ENCODE peak calls at places on chromosomes 16 and 17, in seven cellular contexts. L is tibial nerve, N is kidney, F is fibroblast of the aortic adventitia, D is fibroblast of villous mesenchyme, V is NB4, M is AG10803. I is an unnamed sample.

GRCh38 chr17:73586921-73587680 is 57.1 kb downstream of the SDK2 start:
- DNase-seq in N (no peak), D (no peak), V (peak; percentile 35), L (no peak), M (no peak), F (no peak), I (peak; percentile 60)

GRCh38 chr16:70714526-70715112 is 28.8 kb upstream of the MTSS2 start:
- DNase-seq in M (no peak), N (no peak), V (no peak), D (no peak), F (no peak), L (no peak), I (no peak)

GRCh38 chr17:22268214-22268911 is 576.0 kb downstream of the KCNJ18 start:
- DNase-seq in N (no peak), F (no peak), L (no peak), D (no peak), V (no peak), M (no peak), I (no peak)

GRCh38 chr17:74037320-74037719 is 166.2 kb upstream of the RPL38 start:
- DNase-seq in N (no peak), V (no peak), L (no peak), M (peak; percentile 6), F (no peak), D (no peak), I (no peak)

GRCh38 chr16:66477028-66477515 is 50.0 kb downstream of the BEAN1 start:
- DNase-seq in N (no peak), V (no peak), L (no peak), D (no peak), F (no peak), M (no peak), I (no peak)

GRCh38 chr17:52895272-52895671 is 736.8 kb upstream of the CA10 start:
- DNase-seq in V (no peak), D (no peak), L (no peak), F (no peak), M (no peak), N (no peak), I (no peak)

GRCh38 chr16:67957622-67958021 is 10.8 kb downstream of the SLC12A4 start:
- DNase-seq in L (no peak), M (no peak), N (no peak), F (no peak), V (no peak), D (no peak), I (no peak)

GRCh38 chr16:2842340-2843000 is 12.4 kb downstream of the ZG16B start:
- DNase-seq in F (peak; percentile 10), M (no peak), D (peak; percentile 69), V (peak; percentile 34), L (no peak), N (peak; percentile 88), I (peak; percentile 51)

GRCh38 chr17:21674242-21674731 is 18.0 kb upstream of the KCNJ18 start:
- DNase-seq in V (no peak), L (no peak), D (no peak), N (peak; percentile 81), M (no peak), F (no peak), I (no peak)

GRCh38 chr17:78748048-78748729 is 33.9 kb downstream of the CYTH1 start:
- DNase-seq in F (no peak), M (no peak), N (no peak), L (no peak), V (peak; percentile 22), D (peak; percentile 41), I (peak; percentile 59)

DNA sequence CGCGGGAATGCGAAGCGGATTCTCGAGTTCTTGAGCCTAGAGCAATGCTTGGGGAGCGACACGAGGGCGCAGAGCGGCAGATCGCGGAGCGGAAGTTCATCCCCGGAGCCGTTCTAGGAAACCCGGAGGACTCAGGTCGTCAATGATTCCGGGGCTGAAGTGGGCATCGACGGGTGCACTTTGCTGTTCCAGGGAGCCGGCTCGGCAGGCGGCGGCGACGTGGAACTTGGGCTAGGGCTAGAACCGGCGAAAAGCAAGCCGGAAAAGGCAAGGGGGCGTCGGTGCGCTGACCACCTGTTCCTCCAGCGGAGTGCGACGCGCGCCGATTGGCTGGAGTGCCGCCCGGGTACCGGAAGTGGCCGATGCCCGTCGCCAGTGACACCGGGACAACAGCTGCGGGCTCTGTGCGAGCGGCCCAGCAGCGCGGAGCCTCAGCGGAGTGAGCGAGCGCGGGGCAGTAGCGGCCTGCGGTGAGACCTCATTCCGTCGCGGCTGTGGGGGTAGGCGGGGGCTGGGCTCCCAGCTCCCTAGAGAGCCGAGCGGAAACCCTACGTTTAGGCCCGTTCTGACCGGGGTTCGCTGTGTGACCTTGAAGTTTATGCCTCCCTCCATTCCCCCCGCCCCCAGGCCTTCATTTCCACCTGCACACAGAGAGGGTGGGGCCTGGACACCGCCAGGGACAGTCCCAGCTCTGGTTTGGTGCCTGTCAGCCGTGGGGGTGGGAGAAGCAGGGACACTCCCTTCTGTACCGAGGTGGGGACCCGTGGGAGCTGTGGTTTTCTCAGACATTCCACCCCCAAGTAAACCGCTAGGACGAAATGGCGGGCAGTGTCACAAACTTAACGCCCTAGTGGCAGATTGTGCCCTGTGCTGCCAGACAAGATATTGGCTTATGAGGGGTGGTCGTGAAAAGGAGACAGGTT is at the start of gene ZFP3:
- DNase-seq in N (peak; percentile 94), D (peak; percentile 71), V (peak; percentile 74), L (peak; percentile 46), M (peak; percentile 92), F (peak; percentile 83), I (peak; percentile 95)
- TF ChIP-seq CTCF in N (peak; percentile 1), D (no peak), V (peak; percentile 11), L (peak; percentile 25), M (peak; percentile 19), F (no peak), I (no peak)

GRCh38 chr16:86498155-86498651 is 12.1 kb upstream of the FOXF1 start:
- DNase-seq in N (no peak), M (no peak), D (no peak), F (no peak), L (no peak), V (no peak), I (no peak)
- H3K4me3 ChIP-seq in N (no peak overlapping the region), M (no peak overlapping the region), D (peak overlapping the region; percentile 41), F (no peak overlapping the region), L (no peak overlapping the region), V (no peak overlapping the region), I (peak overlapping the region; percentile 4)

DNA sequence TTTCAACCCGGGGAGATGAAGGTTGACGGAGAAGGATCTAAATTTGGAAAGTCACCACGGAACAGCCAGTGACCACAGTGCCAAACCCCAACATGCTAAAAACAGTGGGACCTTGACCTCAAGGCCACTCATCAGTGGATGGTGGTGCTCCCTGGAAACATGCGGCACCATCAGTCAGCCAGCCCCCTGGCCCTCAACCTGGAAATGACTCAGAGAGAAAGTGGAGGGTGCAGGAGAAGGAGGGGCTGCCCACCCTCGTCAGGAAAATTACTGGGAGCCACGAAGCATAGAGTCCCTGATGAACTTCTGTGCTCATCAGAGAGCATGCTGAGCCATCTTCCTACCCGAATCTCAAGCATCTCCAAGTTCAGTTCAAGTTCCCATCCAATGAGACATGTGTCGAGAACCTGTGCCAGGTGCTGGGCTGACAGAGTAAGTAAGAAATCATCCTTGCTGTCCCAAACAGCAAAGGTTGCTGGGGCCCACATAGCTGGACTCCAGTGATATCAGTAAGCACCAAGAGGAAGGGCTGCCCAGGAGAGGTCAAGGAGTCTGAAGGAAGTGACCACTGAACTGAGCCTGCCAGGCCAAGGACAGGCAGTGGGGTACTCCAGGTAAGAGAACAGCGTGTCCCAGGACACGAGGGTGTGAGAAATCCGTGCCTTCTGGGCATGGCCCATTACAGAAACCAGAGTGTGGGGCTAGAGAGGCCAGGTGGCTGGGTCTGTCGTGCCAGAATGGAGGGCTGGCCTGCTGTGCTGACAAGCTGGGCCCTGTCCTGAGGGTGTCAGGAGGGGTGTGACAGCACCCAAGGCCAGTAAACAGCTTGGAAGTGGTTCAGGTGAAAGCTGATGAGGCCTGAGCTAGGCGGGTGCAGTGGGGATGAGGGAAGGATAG is 5.2 kb downstream of the PECAM1 start:
- DNase-seq in D (peak; percentile 93), M (peak; percentile 65), L (peak; percentile 43), N (peak; percentile 92), F (peak; percentile 80), V (peak; percentile 93), I (no peak)
- TF ChIP-seq CTCF in D (no peak), M (no peak), L (no peak), N (no peak), F (no peak), V (no peak), I (no peak)

GRCh38 chr17:48563867-48564199 is 14.3 kb downstream of the HOXB4 start:
- DNase-seq in M (no peak), N (no peak), V (no peak), L (no peak), F (no peak), D (no peak), I (no peak)

GRCh38 chr17:48562934-48563333 is 15.2 kb downstream of the HOXB4 start:
- DNase-seq in N (no peak), L (no peak), M (no peak), V (no peak), D (no peak), F (no peak), I (no peak)

GRCh38 chr17:48564200-48565023 is 13.7 kb downstream of the HOXB4 start:
- DNase-seq in N (peak; percentile 79), F (peak; percentile 36), M (no peak), V (no peak), D (no peak), L (no peak), I (no peak)

GRCh38 chr17:48561894-48562810 is 16.0 kb downstream of the HOXB4 start:
- DNase-seq in M (peak; percentile 60), N (peak; percentile 93), V (no peak), L (no peak), D (no peak), F (no peak), I (no peak)

GRCh38 chr17:48563385-48563838 is 14.7 kb downstream of the HOXB4 start:
- DNase-seq in M (no peak), N (no peak), L (no peak), V (no peak), D (no peak), F (peak; percentile 28), I (no peak)
- H3K4me3 ChIP-seq in M (peak overlapping the region; percentile 60), N (peak overlapping the region; percentile 9), L (no peak overlapping the region), V (no peak overlapping the region), D (no peak overlapping the region), F (peak overlapping the region; percentile 67), I (no peak overlapping the region)

GRCh38 chr17:7352559-7352889 is 562 bp downstream of the KCTD11 start:
- DNase-seq in V (no peak), D (no peak), N (no peak), F (no peak), M (no peak), L (no peak), I (no peak)

GRCh38 chr17:7352910-7353635 is 1.1 kb downstream of the KCTD11 start:
- DNase-seq in V (no peak), F (no peak), D (no peak), N (peak; percentile 81), M (no peak), L (no peak), I (no peak)

GRCh38 chr17:7356072-7356549 is 1.2 kb downstream of the TMEM95 start:
- DNase-seq in L (peak; percentile 58), N (peak; percentile 91), F (peak; percentile 66), D (peak; percentile 70), V (peak; percentile 81), M (peak; percentile 56), I (peak; percentile 85)

GRCh38 chr17:7355053-7355452 is at the start of gene TMEM95:
- DNase-seq in L (peak; percentile 47), N (peak; percentile 78), D (no peak), V (no peak), F (peak; percentile 37), M (peak; percentile 53), I (no peak)

GRCh38 chr17:7354262-7354781 is 634 bp upstream of the TMEM95 start:
- DNase-seq in N (peak; percentile 61), D (peak; percentile 21), L (no peak), V (no peak), M (peak; percentile 49), F (peak; percentile 36), I (peak; percentile 27)
- TF ChIP-seq CTCF in N (no peak), D (no peak), L (no peak), V (no peak), M (no peak), F (no peak), I (no peak)

I was measured in left lung.